ENCODE peak calls at places on chromosome 19, in ten cellular contexts. One of them, this sample, is unnamed.

GRCh38 chr19:48444129-48444932 is 1.5 kb upstream of the GRWD1 start:
- DNase-seq in stomach: no peak
- DNase-seq in GM12878: no peak
- DNase-seq in body of pancreas: no peak
- DNase-seq in adrenal gland: no peak
- DNase-seq in gastrocnemius medialis: no peak
- DNase-seq in heart left ventricle: no peak
- DNase-seq in A549: no peak
- DNase-seq in uterus: peak; percentile 37
- DNase-seq in GM12892: no peak
- DNase-seq in this sample: no peak

GRCh38 chr19:1266818-1267440 is 2.2 kb upstream of the CIRBP start:
- DNase-seq in stomach: peak; percentile 80
- DNase-seq in GM12878: no peak
- DNase-seq in body of pancreas: peak; percentile 65
- DNase-seq in adrenal gland: peak; percentile 66
- DNase-seq in gastrocnemius medialis: no peak
- DNase-seq in heart left ventricle: peak; percentile 80
- DNase-seq in A549: peak; percentile 36
- DNase-seq in uterus: peak; percentile 86
- DNase-seq in GM12892: peak; percentile 63
- DNase-seq in this sample: no peak

GRCh38 chr19:54916822-54917221 is 10.9 kb downstream of the NCR1 start:
- DNase-seq in stomach: no peak
- DNase-seq in GM12878: peak; percentile 51
- DNase-seq in body of pancreas: no peak
- DNase-seq in adrenal gland: no peak
- DNase-seq in gastrocnemius medialis: no peak
- DNase-seq in heart left ventricle: no peak
- DNase-seq in A549: no peak
- DNase-seq in uterus: no peak
- DNase-seq in GM12892: no peak
- DNase-seq in this sample: no peak

GRCh38 chr19:21604351-21604926 is 99.0 kb downstream of the ZNF429 start:
- DNase-seq in stomach: no peak
- DNase-seq in GM12878: no peak
- DNase-seq in body of pancreas: peak; percentile 18
- DNase-seq in adrenal gland: no peak
- DNase-seq in gastrocnemius medialis: no peak
- DNase-seq in heart left ventricle: no peak
- DNase-seq in A549: no peak
- DNase-seq in uterus: no peak
- DNase-seq in GM12892: no peak
- DNase-seq in this sample: no peak

GRCh38 chr19:883661-884211 is 9.3 kb downstream of the MED16 start:
- DNase-seq in stomach: no peak
- DNase-seq in GM12878: no peak
- DNase-seq in body of pancreas: no peak
- DNase-seq in adrenal gland: no peak
- DNase-seq in gastrocnemius medialis: no peak
- DNase-seq in heart left ventricle: no peak
- DNase-seq in A549: no peak
- DNase-seq in uterus: no peak
- DNase-seq in GM12892: no peak
- DNase-seq in this sample: no peak

GRCh38 chr19:47430041-47430802 is 10.9 kb upstream of the MEIS3 start:
- DNase-seq in stomach: peak; percentile 53
- DNase-seq in GM12878: no peak
- DNase-seq in body of pancreas: peak; percentile 37
- DNase-seq in adrenal gland: peak; percentile 56
- DNase-seq in gastrocnemius medialis: no peak
- DNase-seq in heart left ventricle: no peak
- DNase-seq in A549: no peak
- DNase-seq in uterus: no peak
- DNase-seq in GM12892: no peak
- DNase-seq in this sample: no peak

GRCh38 chr19:42323852-42324654 is 1.4 kb upstream of the MEGF8 start:
- DNase-seq in stomach: no peak
- DNase-seq in GM12878: no peak
- DNase-seq in body of pancreas: peak; percentile 15
- DNase-seq in adrenal gland: no peak
- DNase-seq in gastrocnemius medialis: no peak
- DNase-seq in heart left ventricle: no peak
- DNase-seq in A549: no peak
- DNase-seq in uterus: no peak
- DNase-seq in GM12892: no peak
- DNase-seq in this sample: no peak

GRCh38 chr19:1189419-1189818 is 15.4 kb upstream of the SBNO2 start:
- DNase-seq in stomach: no peak
- DNase-seq in GM12878: no peak
- DNase-seq in body of pancreas: no peak
- DNase-seq in adrenal gland: no peak
- DNase-seq in gastrocnemius medialis: no peak
- DNase-seq in heart left ventricle: no peak
- DNase-seq in A549: no peak
- DNase-seq in uterus: no peak
- DNase-seq in GM12892: no peak
- DNase-seq in this sample: no peak

GRCh38 chr19:46856062-46857022 is 4.5 kb upstream of the ARHGAP35 start:
- DNase-seq in stomach: peak; percentile 96
- DNase-seq in GM12878: peak; percentile 45
- DNase-seq in body of pancreas: peak; percentile 97
- DNase-seq in adrenal gland: peak; percentile 97
- DNase-seq in gastrocnemius medialis: peak; percentile 97
- DNase-seq in heart left ventricle: peak; percentile 98
- DNase-seq in A549: peak; percentile 99
- DNase-seq in uterus: peak; percentile 97
- DNase-seq in GM12892: peak; percentile 82
- DNase-seq in this sample: peak; percentile 66

GRCh38 chr19:4829001-4829712 is 2.4 kb downstream of the TICAM1 start:
- DNase-seq in stomach: peak; percentile 61
- DNase-seq in GM12878: no peak
- DNase-seq in body of pancreas: peak; percentile 62
- DNase-seq in adrenal gland: no peak
- DNase-seq in gastrocnemius medialis: no peak
- DNase-seq in heart left ventricle: no peak
- DNase-seq in A549: no peak
- DNase-seq in uterus: no peak
- DNase-seq in GM12892: peak; percentile 27
- DNase-seq in this sample: no peak

GRCh38 chr19:4830768-4831265 is 695 bp downstream of the TICAM1 start:
- DNase-seq in stomach: no peak
- DNase-seq in GM12878: no peak
- DNase-seq in body of pancreas: no peak
- DNase-seq in adrenal gland: no peak
- DNase-seq in gastrocnemius medialis: no peak
- DNase-seq in heart left ventricle: no peak
- DNase-seq in A549: no peak
- DNase-seq in uterus: no peak
- DNase-seq in GM12892: no peak
- DNase-seq in this sample: no peak

GRCh38 chr19:4830332-4830731 is 1.2 kb downstream of the TICAM1 start:
- DNase-seq in stomach: no peak
- DNase-seq in GM12878: no peak
- DNase-seq in body of pancreas: no peak
- DNase-seq in adrenal gland: no peak
- DNase-seq in gastrocnemius medialis: no peak
- DNase-seq in heart left ventricle: no peak
- DNase-seq in A549: no peak
- DNase-seq in uterus: no peak
- DNase-seq in GM12892: no peak
- DNase-seq in this sample: no peak

GRCh38 chr19:4832776-4833175 is 1.3 kb upstream of the TICAM1 start:
- DNase-seq in stomach: no peak
- DNase-seq in GM12878: no peak
- DNase-seq in body of pancreas: no peak
- DNase-seq in adrenal gland: no peak
- DNase-seq in gastrocnemius medialis: no peak
- DNase-seq in heart left ventricle: no peak
- DNase-seq in A549: no peak
- DNase-seq in uterus: no peak
- DNase-seq in GM12892: no peak
- DNase-seq in this sample: no peak

DNA sequence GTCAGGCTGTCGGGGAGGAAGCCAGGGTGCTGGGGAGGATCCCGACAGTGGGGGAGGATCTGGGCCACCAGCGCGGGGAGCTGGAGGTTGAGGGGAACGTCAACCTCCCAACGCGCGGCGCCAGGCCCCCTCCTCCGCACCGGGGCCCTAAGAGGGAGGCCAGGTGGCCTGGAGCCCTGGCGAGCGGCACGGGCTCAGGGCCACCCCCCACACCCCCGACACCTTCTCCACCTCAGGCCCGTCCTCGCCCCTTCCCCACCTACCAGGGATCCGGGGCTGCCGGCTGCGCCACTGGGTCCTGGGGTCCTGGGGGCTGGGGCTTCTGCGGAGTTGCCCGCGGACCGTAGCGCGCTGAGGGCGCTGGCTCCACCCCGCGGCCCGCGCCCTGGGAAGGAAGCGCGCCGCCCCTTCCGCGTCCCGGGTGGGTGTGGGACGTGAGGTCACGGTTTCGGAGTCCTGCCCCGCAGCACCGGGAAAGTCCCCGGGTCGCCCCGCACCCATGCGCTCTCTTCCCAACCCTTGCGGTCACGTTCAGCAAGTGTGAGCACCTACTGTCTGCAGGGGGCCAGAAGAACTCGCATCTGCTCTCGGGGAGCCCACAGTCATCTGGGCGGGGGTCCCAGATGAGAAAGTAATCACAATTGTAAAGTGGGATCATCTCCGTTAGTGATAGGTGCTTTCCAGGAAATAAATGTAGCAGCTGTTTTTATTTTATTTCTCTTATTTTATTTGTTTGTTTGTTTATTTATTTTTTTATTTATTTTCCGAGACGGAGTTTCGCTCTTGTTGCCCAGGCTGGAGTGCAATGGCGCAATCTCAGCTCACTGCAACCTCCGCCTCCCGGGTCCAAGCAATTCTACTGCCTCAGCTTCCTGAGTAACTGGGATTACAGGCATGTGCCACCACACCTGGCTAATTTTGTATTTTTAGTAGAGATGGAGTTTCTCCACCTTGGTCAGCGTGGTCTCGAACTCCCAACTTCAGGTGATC is at the start of gene TICAM1:
- DNase-seq in stomach: peak; percentile 80
- DNase-seq in GM12878: no peak
- DNase-seq in body of pancreas: peak; percentile 75
- DNase-seq in adrenal gland: peak; percentile 62
- DNase-seq in gastrocnemius medialis: peak; percentile 44
- DNase-seq in heart left ventricle: peak; percentile 81
- DNase-seq in A549: peak; percentile 48
- DNase-seq in uterus: peak; percentile 67
- DNase-seq in GM12892: peak; percentile 73
- DNase-seq in this sample: peak; percentile 63
- TF ChIP-seq POLR2A in stomach: no peak
- TF ChIP-seq POLR2A in GM12878: peak; percentile 86
- TF ChIP-seq POLR2A in body of pancreas: peak; percentile 90
- TF ChIP-seq POLR2A in adrenal gland: peak; percentile 61
- TF ChIP-seq POLR2A in gastrocnemius medialis: peak; percentile 83
- TF ChIP-seq POLR2A in heart left ventricle: no peak
- TF ChIP-seq POLR2A in A549: peak; percentile 67
- TF ChIP-seq POLR2A in uterus: peak; percentile 28
- TF ChIP-seq POLR2A in GM12892: peak; percentile 82
- TF ChIP-seq POLR2A in this sample: peak; percentile 54

DNA sequence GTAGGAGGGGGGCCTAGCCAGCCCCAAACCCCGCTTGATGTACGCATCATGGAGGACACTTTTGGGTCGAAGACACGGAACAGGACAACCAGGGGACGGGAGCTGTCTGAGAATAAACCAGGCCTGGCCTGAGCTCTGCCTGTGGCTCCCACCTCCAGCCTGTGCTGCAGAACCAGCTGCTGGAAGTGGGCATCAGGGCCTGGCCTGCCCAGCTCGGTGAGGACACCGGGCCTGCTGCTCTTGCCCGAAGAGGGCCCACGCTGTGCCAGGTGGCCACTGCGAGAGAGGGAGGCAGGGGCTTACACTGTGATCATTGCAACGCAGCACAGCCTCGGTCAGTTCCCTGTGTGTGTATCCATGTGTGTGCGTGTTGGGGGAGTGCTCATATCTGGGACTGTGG is 34.6 kb downstream of the CEBPG start:
- DNase-seq in stomach: no peak
- DNase-seq in GM12878: no peak
- DNase-seq in body of pancreas: no peak
- DNase-seq in adrenal gland: no peak
- DNase-seq in gastrocnemius medialis: no peak
- DNase-seq in heart left ventricle: no peak
- DNase-seq in A549: no peak
- DNase-seq in uterus: no peak
- DNase-seq in GM12892: no peak
- DNase-seq in this sample: no peak
- TF ChIP-seq POLR2A in stomach: no peak
- TF ChIP-seq POLR2A in GM12878: no peak
- TF ChIP-seq POLR2A in body of pancreas: no peak
- TF ChIP-seq POLR2A in adrenal gland: no peak
- TF ChIP-seq POLR2A in gastrocnemius medialis: no peak
- TF ChIP-seq POLR2A in heart left ventricle: no peak
- TF ChIP-seq POLR2A in A549: no peak
- TF ChIP-seq POLR2A in uterus: no peak
- TF ChIP-seq POLR2A in GM12892: no peak
- TF ChIP-seq POLR2A in this sample: no peak

GRCh38 chr19:14529254-14530004 is at the start of gene TECR:
- DNase-seq in stomach: peak; percentile 100
- DNase-seq in GM12878: peak; percentile 99
- DNase-seq in body of pancreas: peak; percentile 100
- DNase-seq in adrenal gland: peak; percentile 100
- DNase-seq in gastrocnemius medialis: peak; percentile 100
- DNase-seq in heart left ventricle: peak; percentile 100
- DNase-seq in A549: peak; percentile 78
- DNase-seq in uterus: peak; percentile 100
- DNase-seq in GM12892: peak; percentile 90
- DNase-seq in this sample: peak; percentile 88
- TF ChIP-seq POLR2A in stomach: no peak
- TF ChIP-seq POLR2A in GM12878: peak; percentile 99
- TF ChIP-seq POLR2A in body of pancreas: peak; percentile 99
- TF ChIP-seq POLR2A in adrenal gland: peak; percentile 100
- TF ChIP-seq POLR2A in gastrocnemius medialis: peak; percentile 97
- TF ChIP-seq POLR2A in heart left ventricle: peak; percentile 71
- TF ChIP-seq POLR2A in A549: peak; percentile 93
- TF ChIP-seq POLR2A in uterus: peak; percentile 98
- TF ChIP-seq POLR2A in GM12892: peak; percentile 98
- TF ChIP-seq POLR2A in this sample: peak; percentile 94

DNA sequence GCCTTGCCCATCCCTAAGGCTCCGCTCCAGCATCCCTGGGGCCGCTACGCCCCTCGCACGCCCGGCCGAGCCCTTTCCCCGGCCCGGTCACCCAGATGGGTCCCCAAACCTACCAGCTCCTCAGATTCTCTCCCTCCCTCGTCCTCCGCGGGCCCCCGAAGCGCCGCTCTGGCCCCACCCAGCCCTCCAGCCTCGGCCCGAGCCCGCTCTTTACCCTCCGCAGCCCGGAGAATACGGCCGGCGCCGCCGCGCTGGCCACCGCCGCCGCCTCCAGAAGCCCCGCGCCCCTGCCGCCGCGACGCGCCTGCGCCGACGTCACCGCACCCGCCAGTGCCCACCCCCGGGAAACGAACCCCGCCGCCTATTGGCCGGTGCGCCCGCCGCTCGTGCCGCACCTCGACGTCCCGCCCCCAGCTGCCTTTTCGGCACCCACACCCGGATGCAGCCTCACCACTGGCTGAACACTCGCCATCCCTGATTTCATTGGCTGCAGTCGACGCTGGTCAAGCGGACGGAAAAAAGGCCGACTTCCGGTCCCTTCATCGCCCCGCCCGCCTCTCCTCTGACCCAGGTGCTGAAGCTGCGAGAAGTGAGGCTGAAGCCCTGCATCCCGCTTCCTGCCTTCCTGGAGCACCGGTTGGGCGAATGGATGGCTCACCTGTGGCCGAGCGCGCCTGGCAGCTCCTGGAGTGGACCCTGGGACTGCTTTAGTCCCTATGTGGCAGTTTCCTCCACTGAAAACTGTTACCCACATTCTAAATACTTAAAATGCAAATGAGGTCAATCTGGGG is at the start of gene DAPK3:
- DNase-seq in stomach: peak; percentile 98
- DNase-seq in GM12878: peak; percentile 91
- DNase-seq in body of pancreas: peak; percentile 99
- DNase-seq in adrenal gland: peak; percentile 98
- DNase-seq in gastrocnemius medialis: peak; percentile 98
- DNase-seq in heart left ventricle: peak; percentile 99
- DNase-seq in A549: peak; percentile 75
- DNase-seq in uterus: peak; percentile 98
- DNase-seq in GM12892: peak; percentile 98
- DNase-seq in this sample: peak; percentile 84
- TF ChIP-seq POLR2A in stomach: no peak
- TF ChIP-seq POLR2A in GM12878: peak; percentile 76
- TF ChIP-seq POLR2A in body of pancreas: peak; percentile 80
- TF ChIP-seq POLR2A in adrenal gland: peak; percentile 87
- TF ChIP-seq POLR2A in gastrocnemius medialis: peak; percentile 100
- TF ChIP-seq POLR2A in heart left ventricle: peak; percentile 96
- TF ChIP-seq POLR2A in A549: peak; percentile 37
- TF ChIP-seq POLR2A in uterus: peak; percentile 99
- TF ChIP-seq POLR2A in GM12892: peak; percentile 54
- TF ChIP-seq POLR2A in this sample: peak; percentile 66

This sample was measured in H54.